ENCODE peak calls at places on chromosomes 16 and 17, in eight cellular contexts. J is esophagus squamous epithelium; C is left ventricle myocardium inferior; T is CD8-positive, alpha-beta T cell; G is thoracic aorta; K is small intestine; H is cardiac muscle cell; N is right atrium auricular region. D is an unnamed sample.
A peak's percentile ranks its signal among the peaks of the same experiment; 100 is the strongest.

GRCh38 chr16:53504665-53505064 is 1.7 kb upstream of the AKTIP start:
- DNase-seq in G (no peak), T (no peak), N (no peak), J (no peak), C (no peak), K (peak; percentile 9), H (no peak), D (no peak)

GRCh38 chr17:29565643-29566472 is 979 bp downstream of the ABHD15 start:
- DNase-seq in N (peak; percentile 60), G (no peak), J (no peak), C (no peak), H (peak; percentile 46), T (peak; percentile 77), K (peak; percentile 86), D (no peak)

GRCh38 chr16:57984443-57985203 is 13.7 kb upstream of the CNGB1 start:
- DNase-seq in T (peak; percentile 90), H (peak; percentile 97), J (peak; percentile 26), K (peak; percentile 76), C (peak; percentile 84), G (no peak), N (peak; percentile 82), D (peak; percentile 66)

GRCh38 chr17:63407741-63408330 is 38.3 kb downstream of the CYB561 start:
- DNase-seq in C (no peak), J (no peak), G (no peak), K (no peak), N (no peak), T (no peak), H (no peak), D (peak; percentile 56)

GRCh38 chr16:66459878-66460277 is 32.8 kb downstream of the BEAN1 start:
- DNase-seq in K (no peak), T (no peak), H (no peak), C (no peak), G (no peak), J (no peak), N (no peak), D (no peak)

GRCh38 chr17:76382305-76382802 is 2.1 kb upstream of the SPHK1 start:
- DNase-seq in K (no peak), C (no peak), T (no peak), N (no peak), H (peak; percentile 77), G (no peak), J (no peak), D (peak; percentile 60)

GRCh38 chr16:85187002-85187401 is 74.7 kb upstream of the CIBAR2 start:
- DNase-seq in H (peak; percentile 65), G (no peak), J (no peak), C (peak; percentile 60), K (no peak), N (no peak), T (no peak), D (peak; percentile 62)

GRCh38 chr17:57995076-57995956 is 7.3 kb upstream of the VEZF1 start:
- DNase-seq in C (peak; percentile 37), T (peak; percentile 60), K (peak; percentile 84), J (no peak), H (peak; percentile 66), N (peak; percentile 79), G (peak; percentile 9), D (peak; percentile 86)

GRCh38 chr16:1645914-1646525 is 32.1 kb upstream of the JPT2 start:
- DNase-seq in N (no peak), C (no peak), H (no peak), J (no peak), K (no peak), T (peak; percentile 69), G (no peak), D (no peak)

GRCh38 chr17:48603959-48604769 is 622 bp downstream of the HOXB6 start:
- DNase-seq in H (no peak), K (no peak), C (no peak), G (no peak), T (no peak), J (no peak), N (no peak), D (no peak)

GRCh38 chr16:85057212-85057889 is 29.8 kb downstream of the KIAA0513 start:
- DNase-seq in N (no peak), G (no peak), H (peak; percentile 52), C (no peak), J (no peak), K (no peak), T (no peak), D (no peak)

GRCh38 chr17:19678581-19679418 is 30.2 kb downstream of the ALDH3A2 start:
- DNase-seq in K (no peak), J (no peak), C (no peak), N (no peak), H (no peak), T (no peak), G (no peak), D (no peak)

GRCh38 chr17:82832881-82833475 is 6.8 kb downstream of the ZNF750 start:
- DNase-seq in C (no peak), H (no peak), K (no peak), J (no peak), G (no peak), T (no peak), N (no peak), D (no peak)

GRCh38 chr16:24610421-24610765 is 71.0 kb downstream of the RBBP6 start:
- DNase-seq in N (no peak), H (peak; percentile 44), G (no peak), J (no peak), T (no peak), C (peak; percentile 27), K (no peak), D (no peak)

GRCh38 chr16:55372792-55373488 is 48.9 kb downstream of the IRX6 start:
- DNase-seq in G (no peak), J (no peak), H (no peak), N (no peak), T (no peak), K (no peak), C (peak; percentile 29), D (no peak)

GRCh38 chr17:66715745-66716156 is 119.2 kb upstream of the CACNG5 start:
- DNase-seq in C (no peak), J (no peak), H (peak; percentile 79), G (no peak), T (peak; percentile 45), N (peak; percentile 32), K (peak; percentile 69), D (peak; percentile 72)

GRCh38 chr16:54245788-54246453 is 40.7 kb downstream of the IRX3 start:
- DNase-seq in C (no peak), T (no peak), N (peak; percentile 5), J (no peak), H (no peak), G (no peak), K (no peak), D (no peak)

GRCh38 chr16:69404275-69404805 is 18.5 kb upstream of the TERF2 start:
- DNase-seq in C (no peak), N (no peak), T (no peak), J (no peak), G (no peak), K (peak; percentile 79), H (peak; percentile 68), D (peak; percentile 70)

GRCh38 chr16:72833491-72833890 is 214.4 kb downstream of the ZFHX3 start:
- DNase-seq in J (no peak), T (no peak), G (no peak), C (no peak), K (no peak), H (no peak), N (no peak), D (no peak)

GRCh38 chr17:10727192-10727591 is 2.6 kb downstream of the TMEM220 start:
- DNase-seq in J (no peak), C (no peak), H (no peak), G (no peak), N (peak; percentile 23), K (no peak), T (no peak), D (no peak)

GRCh38 chr16:82439678-82440293 is 187.0 kb upstream of the CDH13 start:
- DNase-seq in T (no peak), J (no peak), G (no peak), K (peak; percentile 2), C (no peak), H (peak; percentile 11), N (no peak), D (peak; percentile 22)

GRCh38 chr16:17493012-17493411 is 22.3 kb upstream of the XYLT1 start:
- DNase-seq in N (no peak), G (no peak), T (no peak), J (no peak), K (no peak), H (no peak), C (no peak), D (no peak)

GRCh38 chr17:72123496-72123963 is 2.7 kb downstream of the SOX9 start:
- DNase-seq in J (no peak), G (no peak), N (no peak), K (no peak), C (no peak), T (no peak), H (no peak), D (no peak)
- H3K4me3 ChIP-seq in J (no peak overlapping the region), G (no peak overlapping the region), N (peak overlapping the region; percentile 54), K (peak overlapping the region; percentile 63), C (peak overlapping the region; percentile 81), T (no peak overlapping the region), H (no peak overlapping the region), D (peak overlapping the region; percentile 92)

GRCh38 chr17:4503283-4504005 is 4.8 kb downstream of the SPNS2 start:
- DNase-seq in H (no peak), N (no peak), K (no peak), C (no peak), T (no peak), J (no peak), G (no peak), D (no peak)
- H3K4me1 ChIP-seq in H (no peaks in the 10 kb centered on the region), N (peaks cover 84% of the 10 kb centered on the region), K (peaks cover 5% of the 10 kb centered on the region), C (peaks cover 95% of the 10 kb centered on the region), T (peaks cover 46% of the 10 kb centered on the region), J (peaks cover 34% of the 10 kb centered on the region), G (peaks cover 37% of the 10 kb centered on the region), D (no peaks in the 10 kb centered on the region)

GRCh38 chr17:54221499-54221898 is 398.8 kb downstream of the KIF2B start:
- DNase-seq in G (no peak), H (no peak), T (no peak), C (no peak), J (no peak), N (no peak), K (no peak), D (no peak)

DNA sequence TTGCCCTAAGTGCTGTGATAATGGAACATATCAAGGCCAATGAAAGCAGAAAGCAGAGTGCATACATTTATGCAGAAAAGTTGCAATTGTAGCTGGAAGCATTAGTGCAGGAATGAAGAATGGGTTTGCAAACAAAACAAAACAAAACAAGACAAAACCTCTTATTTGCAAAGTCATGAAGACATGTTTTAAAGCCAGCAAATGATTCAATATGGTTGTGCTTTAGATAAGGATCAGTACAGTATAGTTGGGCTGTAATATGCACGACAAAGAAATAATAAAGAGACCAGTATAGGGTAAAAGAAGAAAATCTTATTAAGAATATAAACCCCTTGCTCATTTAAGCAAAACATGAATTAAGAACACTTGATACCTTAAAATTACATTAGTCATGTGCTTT is 398.1 kb downstream of the KIF2B start:
- DNase-seq in H (no peak), K (no peak), C (no peak), N (no peak), T (no peak), G (no peak), J (no peak), D (no peak)
- H3K9me3 ChIP-seq in H (no peaks in the 10 kb centered on the region), K (no peaks in the 10 kb centered on the region), C (no peaks in the 10 kb centered on the region), N (no peaks in the 10 kb centered on the region), T (no peaks in the 10 kb centered on the region), G (no peaks in the 10 kb centered on the region), J (no peaks in the 10 kb centered on the region), D (peaks cover 3% of the 10 kb centered on the region)

DNA sequence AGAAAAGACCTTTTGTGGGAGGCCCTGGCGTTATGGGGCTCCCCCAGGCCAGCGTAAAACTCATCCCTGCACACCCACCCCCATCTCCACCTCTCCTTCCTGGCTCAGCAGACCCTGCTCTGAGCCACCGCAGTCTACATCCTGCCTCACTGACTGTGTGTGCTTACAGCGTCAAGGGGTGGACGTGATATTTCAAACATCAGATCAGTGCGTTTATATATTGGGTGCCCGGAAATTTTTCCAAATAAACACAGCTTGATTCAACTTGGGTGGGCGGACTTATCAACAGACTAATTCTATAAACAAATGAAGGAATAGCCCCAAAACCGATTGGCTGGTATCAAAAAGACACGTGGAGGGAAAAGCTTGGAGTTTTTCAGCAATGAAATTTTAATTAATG is 293 bp upstream of the FOXL1 start:
- DNase-seq in T (no peak), J (no peak), G (no peak), N (no peak), C (no peak), H (no peak), K (no peak), D (no peak)
- H3K4me3 ChIP-seq in T (no peak overlapping the region), J (no peak overlapping the region), G (peak overlapping the region; percentile 76), N (no peak overlapping the region), C (peak overlapping the region; percentile 66), H (no peak overlapping the region), K (no peak overlapping the region), D (peak overlapping the region; percentile 83)